ENCODE peak calls at places on chromosome 13, in four cellular contexts. A is thyroid gland, P is adrenal gland, K is foreskin keratinocyte. E is an unnamed sample. For H3K4me1, the result is how much of the 10 kb centered on the place peaks cover.

GRCh38 chr13:98110749-98111148 is 32.1 kb upstream of the FARP1 start:
- DNase-seq in A (no peak), P (no peak), K (no peak), E (no peak)

GRCh38 chr13:77779461-77780272 is 82.2 kb downstream of the SLAIN1 start:
- DNase-seq in A (peak), P (peak), K (peak), E (no peak)

GRCh38 chr13:44129418-44129817 is 244.2 kb upstream of the SERP2 start:
- DNase-seq in A (no peak), P (no peak), K (no peak), E (no peak)

GRCh38 chr13:112193463-112194166 is 126.7 kb downstream of the SOX1 start:
- DNase-seq in A (no peak), P (no peak), K (no peak), E (no peak)

GRCh38 chr13:59360108-59360507 is 803.6 kb downstream of the DIAPH3 start:
- DNase-seq in A (no peak), P (peak), K (no peak), E (no peak)

GRCh38 chr13:71021810-71022422 is 845.1 kb downstream of the DACH1 start:
- DNase-seq in A (no peak), P (no peak), K (no peak), E (no peak)

GRCh38 chr13:97179501-97179900 is 42.6 kb upstream of the MBNL2 start:
- DNase-seq in A (no peak), P (no peak), K (no peak), E (no peak)

GRCh38 chr13:92716749-92717148 is 509.9 kb upstream of the GPC6 start:
- DNase-seq in A (no peak), P (no peak), K (no peak), E (no peak)

GRCh38 chr13:74217816-74218215 is 83.6 kb upstream of the KLF12 start:
- DNase-seq in A (no peak), P (no peak), K (no peak), E (no peak)

GRCh38 chr13:72448082-72448481 is 279.3 kb downstream of the MZT1 start:
- DNase-seq in A (no peak), P (no peak), K (no peak), E (no peak)

GRCh38 chr13:97344250-97345175 is 89.5 kb upstream of the RAP2A start:
- DNase-seq in A (peak), P (peak), K (no peak), E (no peak)

GRCh38 chr13:79458436-79458835 is 22.5 kb upstream of the NDFIP2 start:
- DNase-seq in A (no peak), P (no peak), K (no peak), E (no peak)

GRCh38 chr13:40031031-40031430 is 375.6 kb downstream of the COG6 start:
- DNase-seq in A (no peak), P (no peak), K (peak), E (no peak)

GRCh38 chr13:75635621-75636338 is at the start of gene LMO7:
- DNase-seq in A (peak), P (peak), K (no peak), E (no peak)

GRCh38 chr13:51632643-51633357 is 48.5 kb downstream of the WDFY2 start:
- DNase-seq in A (peak), P (no peak), K (no peak), E (no peak)
- H3K4me1 ChIP-seq in A (under half), P (half or more), K (under half), E (under half)

DNA sequence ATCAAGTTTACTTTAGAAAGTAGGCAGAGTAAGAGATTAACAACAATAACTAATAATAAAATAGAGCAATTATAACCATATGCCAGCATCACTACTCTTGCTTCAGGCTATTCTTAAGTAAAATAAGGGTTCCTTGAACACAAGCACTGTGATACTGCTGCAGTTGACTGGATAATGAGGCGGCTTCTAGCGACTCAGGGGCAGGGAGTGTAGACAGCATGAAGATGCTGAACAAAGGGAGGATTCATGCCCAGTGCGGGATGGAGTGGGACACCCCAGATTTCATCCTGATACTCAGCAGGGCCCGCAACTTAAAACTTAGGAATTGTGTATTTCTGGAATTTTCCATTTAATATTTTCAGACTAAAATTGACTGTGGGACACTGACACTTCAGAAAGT is 127.4 kb downstream of the B3GLCT start:
- DNase-seq in A (no peak), P (no peak), K (no peak), E (no peak)
- H3K4me1 ChIP-seq in A (under half), P (under half), K (under half), E (under half)

GRCh38 chr13:110268061-110268460 is 38.9 kb downstream of the COL4A1 start:
- DNase-seq in A (no peak), P (no peak), K (no peak), E (no peak)

GRCh38 chr13:110266983-110267382 is 40.0 kb downstream of the COL4A1 start:
- DNase-seq in A (no peak), P (no peak), K (no peak), E (peak)

GRCh38 chr13:110269509-110270185 is 37.3 kb downstream of the COL4A1 start:
- DNase-seq in A (no peak), P (no peak), K (no peak), E (peak)

GRCh38 chr13:110270507-110270906 is 36.5 kb downstream of the COL4A1 start:
- DNase-seq in A (no peak), P (no peak), K (no peak), E (peak)

DNA sequence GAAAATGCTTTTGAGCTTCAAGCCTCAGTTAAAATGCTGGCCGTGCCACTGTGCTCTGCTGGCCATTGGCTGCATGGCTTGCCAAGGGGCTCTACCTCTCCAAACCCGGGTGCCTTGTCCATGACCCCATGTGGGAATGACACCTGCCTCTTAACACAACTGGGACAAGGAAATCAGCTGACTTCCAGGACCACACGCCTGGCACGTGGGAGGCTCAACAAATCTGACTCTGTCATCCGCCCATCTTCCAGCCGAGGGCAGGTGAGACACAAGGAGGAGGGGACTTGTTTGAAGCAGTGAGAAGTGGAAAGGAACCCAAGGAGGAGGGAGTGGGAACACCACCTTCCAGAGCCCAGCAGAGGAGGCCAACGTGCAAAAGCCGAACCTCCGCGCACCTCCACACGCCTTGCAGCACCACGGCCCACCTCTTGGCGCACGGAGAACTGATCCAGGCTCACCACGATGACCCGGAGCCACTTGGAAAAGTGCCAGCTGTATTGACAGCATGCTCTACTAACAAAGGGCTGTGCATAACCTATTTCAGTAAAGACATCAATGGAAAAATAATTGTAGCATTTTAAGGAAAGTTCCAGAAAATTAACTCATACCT is 38.3 kb downstream of the COL4A1 start:
- DNase-seq in A (no peak), P (no peak), K (no peak), E (peak)
- H3K4me1 ChIP-seq in A (under half), P (under half), K (under half), E (under half)

GRCh38 chr13:48241651-48242050 is 8.6 kb downstream of the ITM2B start:
- DNase-seq in A (no peak), P (no peak), K (no peak), E (no peak)
- H3K4me1 ChIP-seq in A (under half), P (half or more), K (under half), E (half or more)

GRCh38 chr13:106961219-106961618 is 393.3 kb upstream of the ARGLU1 start:
- DNase-seq in A (no peak), P (no peak), K (no peak), E (no peak)
- H3K4me1 ChIP-seq in A (under half), P (under half), K (under half), E (under half)

GRCh38 chr13:99269627-99270252 is 11.6 kb upstream of the GPR18 start:
- DNase-seq in A (no peak), P (peak), K (no peak), E (no peak)

GRCh38 chr13:99271249-99271648 is 13.1 kb upstream of the GPR18 start:
- DNase-seq in A (no peak), P (no peak), K (no peak), E (no peak)

GRCh38 chr13:99268822-99269221 is 10.6 kb upstream of the GPR18 start:
- DNase-seq in A (no peak), P (no peak), K (no peak), E (no peak)

GRCh38 chr13:99272481-99272880 is 14.3 kb upstream of the GPR18 start:
- DNase-seq in A (no peak), P (no peak), K (no peak), E (no peak)

DNA sequence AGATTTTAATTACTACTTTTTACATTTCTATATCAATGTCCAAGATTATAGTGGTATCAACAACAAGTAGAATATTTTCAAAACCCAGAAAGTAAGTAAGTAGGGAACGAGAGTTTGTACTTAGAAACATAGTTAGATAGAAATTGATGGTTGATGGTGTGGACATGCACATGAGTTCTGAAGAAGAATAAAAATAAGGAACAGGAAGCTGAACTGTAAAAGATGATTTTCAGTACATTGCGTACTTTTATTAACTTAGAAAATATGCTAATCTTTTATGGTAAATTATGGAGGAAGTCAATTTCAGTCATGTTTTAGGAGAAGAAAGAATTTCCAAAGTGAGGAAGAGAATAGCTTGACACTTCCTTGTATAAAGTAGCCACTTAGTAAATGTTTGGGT is 12.3 kb upstream of the GPR18 start:
- DNase-seq in A (no peak), P (no peak), K (no peak), E (no peak)
- H3K4me1 ChIP-seq in A (under half), P (under half), K (under half), E (under half)

DNA sequence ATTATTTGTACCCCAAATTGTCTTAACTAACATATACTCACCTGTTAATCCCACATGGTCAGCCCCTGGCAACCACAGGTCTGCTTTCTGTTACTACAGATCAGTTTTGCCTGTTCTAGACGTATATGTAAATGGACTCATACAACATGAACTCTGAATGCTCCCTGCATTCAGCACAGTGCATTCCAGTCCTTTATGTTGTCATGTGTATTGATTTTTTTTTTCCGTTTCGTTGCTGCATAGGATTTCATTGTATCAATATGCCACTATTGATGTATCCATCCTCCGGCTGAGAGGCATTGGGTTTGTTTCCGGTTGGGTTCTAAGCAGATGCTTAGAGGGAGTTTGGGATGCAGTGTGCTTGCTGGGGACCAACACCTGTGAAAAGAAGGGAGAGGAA is 36.1 kb upstream of the TNFRSF19 start:
- DNase-seq in A (no peak), P (no peak), K (no peak), E (no peak)
- H3K4me1 ChIP-seq in A (under half), P (under half), K (under half), E (under half)